ENCODE peak calls at places on chromosomes 6 and 20, in four cellular contexts. B, U, Z and A are unnamed samples.
A peak's percentile ranks its signal among the peaks of the same experiment; 100 is the strongest.

GRCh38 chr6:122962196-122962595 is 33.8 kb upstream of the CLVS2 start:
- DNase-seq in Z (no peak), B (no peak), U (no peak), A (no peak)

GRCh38 chr6:3759656-3760245 is 8.2 kb upstream of the PXDC1 start:
- DNase-seq in B (no peak), Z (no peak), U (no peak), A (peak; percentile 57)

GRCh38 chr20:41249781-41250281 is 67.7 kb downstream of the ZHX3 start:
- DNase-seq in U (no peak), B (peak; percentile 16), Z (no peak), A (peak; percentile 55)

GRCh38 chr20:54103762-54104600 is 33.6 kb upstream of the BCAS1 start:
- DNase-seq in B (no peak), Z (no peak), U (no peak), A (no peak)

GRCh38 chr6:6681443-6681842 is 92.9 kb downstream of the LY86 start:
- DNase-seq in U (peak; percentile 21), B (no peak), Z (no peak), A (no peak)

GRCh38 chr20:3314391-3314790 is 75.4 kb upstream of the SLC4A11 start:
- DNase-seq in B (no peak), Z (no peak), U (peak; percentile 56), A (no peak)

GRCh38 chr20:23143098-23143497 is 57.0 kb upstream of the CD93 start:
- DNase-seq in Z (peak; percentile 37), B (no peak), U (peak; percentile 93), A (peak; percentile 70)

GRCh38 chr6:372336-372911 is 19.1 kb upstream of the IRF4 start:
- DNase-seq in B (no peak), U (no peak), Z (no peak), A (no peak)

GRCh38 chr6:111699123-111699522 is 93.4 kb upstream of the TRAF3IP2 start:
- DNase-seq in B (no peak), Z (no peak), U (no peak), A (no peak)

GRCh38 chr6:25027221-25027916 is 91.6 kb upstream of the RIPOR2 start:
- DNase-seq in U (no peak), B (no peak), Z (peak; percentile 51), A (no peak)

GRCh38 chr6:20998748-20999448 is 464.6 kb downstream of the CDKAL1 start:
- DNase-seq in U (no peak), Z (no peak), B (no peak), A (no peak)

GRCh38 chr20:21230220-21230619 is 72.9 kb upstream of the XRN2 start:
- DNase-seq in Z (no peak), B (no peak), U (no peak), A (no peak)

GRCh38 chr6:52904562-52905279 is 4.8 kb downstream of the GSTA3 start:
- DNase-seq in U (no peak), B (peak; percentile 35), Z (no peak), A (peak; percentile 4)

GRCh38 chr6:154868143-154868594 is 126.9 kb upstream of the TIAM2 start:
- DNase-seq in U (no peak), B (peak; percentile 16), Z (no peak), A (no peak)

GRCh38 chr6:13177617-13178506 is 150.5 kb downstream of the TBC1D7 start:
- DNase-seq in B (no peak), Z (no peak), U (no peak), A (no peak)

DNA sequence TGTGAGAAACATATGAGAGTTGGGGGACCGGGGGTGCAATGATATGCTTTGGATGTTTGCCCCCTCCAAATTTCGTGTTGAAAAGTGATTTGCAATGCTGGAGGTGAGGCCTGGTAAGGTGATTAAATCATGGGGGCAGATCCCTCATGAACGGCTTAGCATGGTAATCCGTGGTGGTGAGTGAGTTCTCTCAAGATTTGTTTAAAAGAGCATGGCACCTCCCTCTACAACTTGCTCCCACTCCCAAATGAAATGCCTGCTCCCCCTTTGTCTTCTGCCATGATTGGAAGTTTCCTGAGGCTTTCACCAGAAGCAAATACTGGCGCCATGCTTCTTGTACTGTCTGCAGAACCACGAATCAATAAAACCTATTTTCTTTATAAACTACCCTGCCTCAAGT is 2.5 kb downstream of the DEK start:
- DNase-seq in Z (no peak), B (peak; percentile 81), U (no peak), A (no peak)
- H3K4me3 ChIP-seq in Z (peak overlapping the region; percentile 97), B (peak overlapping the region; percentile 99), U (no peak overlapping the region), A (peak overlapping the region; percentile 85)

GRCh38 chr20:60046436-60046835 is 88.2 kb downstream of the CDH26 start:
- DNase-seq in Z (no peak), B (no peak), U (peak; percentile 39), A (no peak)

GRCh38 chr20:60049601-60050000 is 91.4 kb downstream of the CDH26 start:
- DNase-seq in Z (no peak), U (peak; percentile 10), B (no peak), A (no peak)

GRCh38 chr20:60048634-60049578 is 90.7 kb downstream of the CDH26 start:
- DNase-seq in B (no peak), Z (no peak), U (peak; percentile 21), A (no peak)

GRCh38 chr20:60046011-60046413 is 87.8 kb downstream of the CDH26 start:
- DNase-seq in Z (no peak), U (peak; percentile 39), B (peak; percentile 71), A (no peak)

DNA sequence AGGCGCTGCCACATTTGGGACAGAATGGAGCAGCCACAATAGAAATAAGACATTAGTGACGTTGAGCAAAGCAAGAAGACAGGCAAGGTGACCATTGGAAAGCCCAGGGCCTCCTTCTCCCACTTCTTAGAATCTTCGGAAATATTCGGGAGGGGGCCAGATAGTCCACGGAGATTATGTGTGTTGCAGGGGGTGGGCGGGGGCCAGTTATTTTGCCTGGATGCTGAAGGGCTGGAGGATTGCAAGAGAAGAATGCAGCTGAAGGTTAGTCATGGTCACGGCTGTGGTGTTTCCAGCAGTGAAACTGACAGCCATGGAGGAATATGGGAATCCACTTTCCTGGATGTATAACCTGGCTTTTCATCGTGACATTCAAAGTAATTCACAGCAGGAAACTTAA is 88.6 kb downstream of the CDH26 start:
- DNase-seq in U (peak; percentile 25), Z (no peak), B (no peak), A (no peak)
- H3K9me3 ChIP-seq in U (no peaks in the 10 kb centered on the region), Z (no peaks in the 10 kb centered on the region), B (no peaks in the 10 kb centered on the region), A (no peaks in the 10 kb centered on the region)

GRCh38 chr20:38084425-38084951 is 50.9 kb downstream of the RPRD1B start:
- DNase-seq in Z (no peak), U (no peak), B (no peak), A (peak; percentile 59)

GRCh38 chr20:38079353-38079752 is 45.8 kb downstream of the RPRD1B start:
- DNase-seq in B (no peak), Z (no peak), U (no peak), A (no peak)

GRCh38 chr20:38082894-38083293 is 49.3 kb downstream of the RPRD1B start:
- DNase-seq in B (no peak), U (no peak), Z (no peak), A (no peak)

GRCh38 chr20:38083338-38084048 is 49.9 kb downstream of the RPRD1B start:
- DNase-seq in Z (no peak), B (no peak), U (peak; percentile 67), A (no peak)

GRCh38 chr20:38081575-38081974 is 48.0 kb downstream of the RPRD1B start:
- DNase-seq in Z (no peak), B (no peak), U (no peak), A (no peak)
- H3K36me3 ChIP-seq in Z (peaks cover 17% of the 10 kb centered on the region), B (peaks cover 60% of the 10 kb centered on the region), U (no peaks in the 10 kb centered on the region), A (peaks cover 85% of the 10 kb centered on the region)

DNA sequence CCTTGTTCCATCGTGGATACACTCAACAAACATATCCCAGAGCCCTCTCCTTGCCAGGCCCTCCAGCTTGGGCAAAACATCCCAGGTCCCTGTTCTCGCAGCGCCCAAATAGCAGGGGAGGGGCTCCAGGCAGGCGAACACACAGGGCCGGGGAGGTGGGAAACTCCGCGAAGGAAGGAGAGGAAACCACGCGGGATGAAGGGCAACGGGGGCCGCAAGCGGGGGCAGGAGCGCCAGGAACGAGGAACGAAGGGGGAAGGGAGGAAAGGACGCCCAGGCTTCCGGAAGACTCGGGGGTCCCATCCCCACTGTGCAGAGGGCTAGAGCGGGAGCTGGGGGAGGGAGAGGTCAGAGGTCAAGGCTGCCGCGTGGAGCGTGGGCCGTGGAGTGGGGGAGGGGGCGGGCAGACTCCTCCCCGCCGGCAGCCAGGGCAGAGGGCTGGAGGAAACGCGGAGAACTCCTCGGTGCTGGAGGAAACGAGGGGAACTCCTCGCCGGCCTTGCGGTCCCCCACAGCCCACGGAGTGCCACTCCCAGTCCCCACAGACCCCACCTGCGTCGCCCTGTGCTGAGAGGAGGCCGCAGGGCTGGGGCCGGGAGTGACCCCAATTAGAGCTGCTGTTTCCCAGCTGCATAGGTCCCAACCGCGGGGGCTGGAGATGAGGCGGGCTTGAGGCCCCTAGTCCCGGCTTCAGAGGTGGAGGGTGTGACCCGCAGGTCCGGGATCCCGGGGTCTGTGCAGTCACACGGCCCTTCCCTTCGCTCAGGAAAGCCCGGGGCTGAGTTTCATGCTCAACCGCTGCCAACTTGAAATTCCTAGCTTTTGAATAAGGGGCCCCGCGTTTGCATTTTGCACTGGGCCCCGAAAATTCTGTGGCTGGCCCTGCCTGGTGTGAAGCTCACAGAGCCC is 1.2 kb upstream of the RBM38 start:
- DNase-seq in U (no peak), B (no peak), Z (no peak), A (no peak)
- H3K4me3 ChIP-seq in U (no peak overlapping the region), B (no peak overlapping the region), Z (peak overlapping the region; percentile 58), A (no peak overlapping the region)

DNA sequence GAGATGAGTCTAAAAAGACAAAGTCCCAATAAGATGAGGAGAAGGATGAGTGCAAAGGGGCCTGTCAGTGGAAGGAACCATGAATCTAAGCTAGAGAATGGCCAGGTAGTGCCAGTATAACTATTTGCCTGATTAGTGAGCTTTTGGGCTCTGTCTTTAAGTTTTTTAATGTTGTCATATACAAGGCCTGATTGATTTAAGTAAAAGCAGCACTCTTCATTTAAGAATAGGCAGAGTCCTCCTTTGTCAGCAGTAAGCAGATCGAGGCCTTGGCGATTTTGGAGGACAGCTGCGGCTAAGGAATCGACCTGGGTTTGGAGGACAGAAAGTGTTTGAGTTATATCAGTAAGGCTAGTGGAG is 753.4 kb upstream of the ADGRB3 start:
- DNase-seq in U (no peak), B (no peak), Z (no peak), A (no peak)
- H3K9me3 ChIP-seq in U (no peaks in the 10 kb centered on the region), B (no peaks in the 10 kb centered on the region), Z (no peaks in the 10 kb centered on the region), A (no peaks in the 10 kb centered on the region)